ENCODE peak calls at places on chromosomes 12 and 14, in eight cellular contexts. One of them, this sample, is unnamed.

GRCh38 chr14:63542231-63542999 is 762 bp downstream of the PPP2R5E start:
- DNase-seq in HFF-Myc: no peak
- DNase-seq in CD4-positive, alpha-beta T cell: no peak
- DNase-seq in activated CD4-positive, alpha-beta T cell treated with anti-CD3 and anti-CD28 coated beads for 36 hours: peak
- DNase-seq in endodermal cell: no peak
- DNase-seq in activated T-cell treated with anti-CD3 and anti-CD28 coated beads, Interleukin-2, amount 50 U/mL, for 72 hours: peak
- DNase-seq in IMR-90: no peak
- DNase-seq in amniotic epithelial cell: no peak
- DNase-seq in this sample: no peak

GRCh38 chr12:132186208-132186856 is 42.1 kb downstream of the NOC4L start:
- DNase-seq in endodermal cell: no peak
- DNase-seq in CD4-positive, alpha-beta T cell: no peak
- DNase-seq in activated T-cell treated with anti-CD3 and anti-CD28 coated beads, Interleukin-2, amount 50 U/mL, for 72 hours: no peak
- DNase-seq in amniotic epithelial cell: no peak
- DNase-seq in HFF-Myc: no peak
- DNase-seq in activated CD4-positive, alpha-beta T cell treated with anti-CD3 and anti-CD28 coated beads for 36 hours: no peak
- DNase-seq in IMR-90: no peak
- DNase-seq in this sample: no peak

GRCh38 chr12:6532927-6533652 is 1.2 kb upstream of the GAPDH start:
- DNase-seq in endodermal cell: peak
- DNase-seq in CD4-positive, alpha-beta T cell: no peak
- DNase-seq in amniotic epithelial cell: peak
- DNase-seq in IMR-90: peak
- DNase-seq in activated CD4-positive, alpha-beta T cell treated with anti-CD3 and anti-CD28 coated beads for 36 hours: peak
- DNase-seq in HFF-Myc: no peak
- DNase-seq in activated T-cell treated with anti-CD3 and anti-CD28 coated beads, Interleukin-2, amount 50 U/mL, for 72 hours: peak
- DNase-seq in this sample: peak

GRCh38 chr12:54047964-54048303 is 5.7 kb upstream of the HOXC4 start:
- DNase-seq in activated T-cell treated with anti-CD3 and anti-CD28 coated beads, Interleukin-2, amount 50 U/mL, for 72 hours: no peak
- DNase-seq in CD4-positive, alpha-beta T cell: no peak
- DNase-seq in HFF-Myc: no peak
- DNase-seq in amniotic epithelial cell: no peak
- DNase-seq in IMR-90: no peak
- DNase-seq in endodermal cell: peak
- DNase-seq in activated CD4-positive, alpha-beta T cell treated with anti-CD3 and anti-CD28 coated beads for 36 hours: no peak
- DNase-seq in this sample: no peak

GRCh38 chr12:120764766-120765165 is 39.1 kb downstream of the ACADS start:
- DNase-seq in amniotic epithelial cell: no peak
- DNase-seq in CD4-positive, alpha-beta T cell: no peak
- DNase-seq in activated CD4-positive, alpha-beta T cell treated with anti-CD3 and anti-CD28 coated beads for 36 hours: no peak
- DNase-seq in endodermal cell: peak
- DNase-seq in HFF-Myc: no peak
- DNase-seq in activated T-cell treated with anti-CD3 and anti-CD28 coated beads, Interleukin-2, amount 50 U/mL, for 72 hours: no peak
- DNase-seq in IMR-90: no peak
- DNase-seq in this sample: no peak

GRCh38 chr14:89025581-89026236 is 201.3 kb downstream of the TTC8 start:
- DNase-seq in activated T-cell treated with anti-CD3 and anti-CD28 coated beads, Interleukin-2, amount 50 U/mL, for 72 hours: no peak
- DNase-seq in HFF-Myc: peak
- DNase-seq in amniotic epithelial cell: peak
- DNase-seq in IMR-90: peak
- DNase-seq in activated CD4-positive, alpha-beta T cell treated with anti-CD3 and anti-CD28 coated beads for 36 hours: no peak
- DNase-seq in CD4-positive, alpha-beta T cell: no peak
- DNase-seq in endodermal cell: no peak
- DNase-seq in this sample: no peak

GRCh38 chr14:105647784-105648608 is 121.6 kb downstream of the TMEM121 start:
- DNase-seq in CD4-positive, alpha-beta T cell: no peak
- DNase-seq in HFF-Myc: no peak
- DNase-seq in activated T-cell treated with anti-CD3 and anti-CD28 coated beads, Interleukin-2, amount 50 U/mL, for 72 hours: no peak
- DNase-seq in activated CD4-positive, alpha-beta T cell treated with anti-CD3 and anti-CD28 coated beads for 36 hours: no peak
- DNase-seq in IMR-90: no peak
- DNase-seq in amniotic epithelial cell: no peak
- DNase-seq in endodermal cell: no peak
- DNase-seq in this sample: no peak

GRCh38 chr12:545835-546234 is 86.1 kb downstream of the B4GALNT3 start:
- DNase-seq in HFF-Myc: no peak
- DNase-seq in CD4-positive, alpha-beta T cell: no peak
- DNase-seq in activated T-cell treated with anti-CD3 and anti-CD28 coated beads, Interleukin-2, amount 50 U/mL, for 72 hours: no peak
- DNase-seq in activated CD4-positive, alpha-beta T cell treated with anti-CD3 and anti-CD28 coated beads for 36 hours: no peak
- DNase-seq in endodermal cell: no peak
- DNase-seq in IMR-90: no peak
- DNase-seq in amniotic epithelial cell: no peak
- DNase-seq in this sample: no peak

GRCh38 chr14:104552738-104553125 is 26.8 kb upstream of the C14orf180 start:
- DNase-seq in IMR-90: no peak
- DNase-seq in activated CD4-positive, alpha-beta T cell treated with anti-CD3 and anti-CD28 coated beads for 36 hours: peak
- DNase-seq in CD4-positive, alpha-beta T cell: no peak
- DNase-seq in HFF-Myc: no peak
- DNase-seq in activated T-cell treated with anti-CD3 and anti-CD28 coated beads, Interleukin-2, amount 50 U/mL, for 72 hours: no peak
- DNase-seq in amniotic epithelial cell: no peak
- DNase-seq in endodermal cell: peak
- DNase-seq in this sample: no peak

GRCh38 chr12:105843989-105844768 is 294.6 kb downstream of the NUAK1 start:
- DNase-seq in IMR-90: peak
- DNase-seq in CD4-positive, alpha-beta T cell: no peak
- DNase-seq in amniotic epithelial cell: peak
- DNase-seq in activated T-cell treated with anti-CD3 and anti-CD28 coated beads, Interleukin-2, amount 50 U/mL, for 72 hours: no peak
- DNase-seq in endodermal cell: no peak
- DNase-seq in activated CD4-positive, alpha-beta T cell treated with anti-CD3 and anti-CD28 coated beads for 36 hours: no peak
- DNase-seq in HFF-Myc: peak
- DNase-seq in this sample: peak

GRCh38 chr12:24222968-24223367 is 273.5 kb upstream of the SOX5 start:
- DNase-seq in endodermal cell: no peak
- DNase-seq in activated T-cell treated with anti-CD3 and anti-CD28 coated beads, Interleukin-2, amount 50 U/mL, for 72 hours: no peak
- DNase-seq in HFF-Myc: no peak
- DNase-seq in amniotic epithelial cell: peak
- DNase-seq in CD4-positive, alpha-beta T cell: no peak
- DNase-seq in activated CD4-positive, alpha-beta T cell treated with anti-CD3 and anti-CD28 coated beads for 36 hours: no peak
- DNase-seq in IMR-90: peak
- DNase-seq in this sample: peak

GRCh38 chr12:131940121-131940520 is 9.6 kb upstream of the EP400 start:
- DNase-seq in activated CD4-positive, alpha-beta T cell treated with anti-CD3 and anti-CD28 coated beads for 36 hours: no peak
- DNase-seq in HFF-Myc: no peak
- DNase-seq in activated T-cell treated with anti-CD3 and anti-CD28 coated beads, Interleukin-2, amount 50 U/mL, for 72 hours: no peak
- DNase-seq in amniotic epithelial cell: no peak
- DNase-seq in IMR-90: no peak
- DNase-seq in CD4-positive, alpha-beta T cell: no peak
- DNase-seq in endodermal cell: no peak
- DNase-seq in this sample: no peak

GRCh38 chr12:45730116-45730841 is 773 bp downstream of the ARID2 start:
- DNase-seq in IMR-90: peak
- DNase-seq in amniotic epithelial cell: peak
- DNase-seq in CD4-positive, alpha-beta T cell: peak
- DNase-seq in activated CD4-positive, alpha-beta T cell treated with anti-CD3 and anti-CD28 coated beads for 36 hours: peak
- DNase-seq in endodermal cell: peak
- DNase-seq in activated T-cell treated with anti-CD3 and anti-CD28 coated beads, Interleukin-2, amount 50 U/mL, for 72 hours: peak
- DNase-seq in HFF-Myc: no peak
- DNase-seq in this sample: peak

GRCh38 chr12:91139981-91140659 is 28.8 kb upstream of the LUM start:
- DNase-seq in CD4-positive, alpha-beta T cell: no peak
- DNase-seq in endodermal cell: no peak
- DNase-seq in amniotic epithelial cell: peak
- DNase-seq in activated CD4-positive, alpha-beta T cell treated with anti-CD3 and anti-CD28 coated beads for 36 hours: no peak
- DNase-seq in IMR-90: peak
- DNase-seq in HFF-Myc: peak
- DNase-seq in activated T-cell treated with anti-CD3 and anti-CD28 coated beads, Interleukin-2, amount 50 U/mL, for 72 hours: no peak
- DNase-seq in this sample: peak

GRCh38 chr12:21656931-21657335 is 709 bp downstream of the LDHB start:
- DNase-seq in HFF-Myc: peak
- DNase-seq in activated T-cell treated with anti-CD3 and anti-CD28 coated beads, Interleukin-2, amount 50 U/mL, for 72 hours: peak
- DNase-seq in IMR-90: peak
- DNase-seq in endodermal cell: peak
- DNase-seq in activated CD4-positive, alpha-beta T cell treated with anti-CD3 and anti-CD28 coated beads for 36 hours: peak
- DNase-seq in CD4-positive, alpha-beta T cell: peak
- DNase-seq in amniotic epithelial cell: peak
- DNase-seq in this sample: peak

GRCh38 chr12:13836116-13836515 is 145.3 kb downstream of the GRIN2B start:
- DNase-seq in activated CD4-positive, alpha-beta T cell treated with anti-CD3 and anti-CD28 coated beads for 36 hours: no peak
- DNase-seq in CD4-positive, alpha-beta T cell: no peak
- DNase-seq in HFF-Myc: no peak
- DNase-seq in endodermal cell: no peak
- DNase-seq in activated T-cell treated with anti-CD3 and anti-CD28 coated beads, Interleukin-2, amount 50 U/mL, for 72 hours: no peak
- DNase-seq in IMR-90: no peak
- DNase-seq in amniotic epithelial cell: no peak
- DNase-seq in this sample: no peak

GRCh38 chr12:53061404-53062010 is 11.6 kb downstream of the TNS2 start:
- DNase-seq in IMR-90: no peak
- DNase-seq in endodermal cell: peak
- DNase-seq in CD4-positive, alpha-beta T cell: no peak
- DNase-seq in HFF-Myc: no peak
- DNase-seq in activated CD4-positive, alpha-beta T cell treated with anti-CD3 and anti-CD28 coated beads for 36 hours: peak
- DNase-seq in activated T-cell treated with anti-CD3 and anti-CD28 coated beads, Interleukin-2, amount 50 U/mL, for 72 hours: no peak
- DNase-seq in amniotic epithelial cell: no peak
- DNase-seq in this sample: peak

GRCh38 chr12:45768194-45768593 is 38.7 kb downstream of the ARID2 start:
- DNase-seq in HFF-Myc: no peak
- DNase-seq in CD4-positive, alpha-beta T cell: no peak
- DNase-seq in activated CD4-positive, alpha-beta T cell treated with anti-CD3 and anti-CD28 coated beads for 36 hours: no peak
- DNase-seq in activated T-cell treated with anti-CD3 and anti-CD28 coated beads, Interleukin-2, amount 50 U/mL, for 72 hours: no peak
- DNase-seq in IMR-90: no peak
- DNase-seq in endodermal cell: no peak
- DNase-seq in amniotic epithelial cell: no peak
- DNase-seq in this sample: no peak

GRCh38 chr12:113333877-113334785 is 778 bp downstream of the SLC8B1 start:
- DNase-seq in activated T-cell treated with anti-CD3 and anti-CD28 coated beads, Interleukin-2, amount 50 U/mL, for 72 hours: peak
- DNase-seq in HFF-Myc: no peak
- DNase-seq in CD4-positive, alpha-beta T cell: peak
- DNase-seq in IMR-90: no peak
- DNase-seq in activated CD4-positive, alpha-beta T cell treated with anti-CD3 and anti-CD28 coated beads for 36 hours: peak
- DNase-seq in amniotic epithelial cell: no peak
- DNase-seq in endodermal cell: no peak
- DNase-seq in this sample: no peak

GRCh38 chr12:64616221-64616620 is 5.9 kb downstream of the RASSF3 start:
- DNase-seq in amniotic epithelial cell: no peak
- DNase-seq in CD4-positive, alpha-beta T cell: no peak
- DNase-seq in activated T-cell treated with anti-CD3 and anti-CD28 coated beads, Interleukin-2, amount 50 U/mL, for 72 hours: no peak
- DNase-seq in activated CD4-positive, alpha-beta T cell treated with anti-CD3 and anti-CD28 coated beads for 36 hours: no peak
- DNase-seq in IMR-90: peak
- DNase-seq in endodermal cell: peak
- DNase-seq in HFF-Myc: no peak
- DNase-seq in this sample: peak

GRCh38 chr14:59215757-59216156 is 27.3 kb downstream of the DAAM1 start:
- DNase-seq in activated T-cell treated with anti-CD3 and anti-CD28 coated beads, Interleukin-2, amount 50 U/mL, for 72 hours: no peak
- DNase-seq in endodermal cell: no peak
- DNase-seq in HFF-Myc: no peak
- DNase-seq in IMR-90: no peak
- DNase-seq in amniotic epithelial cell: no peak
- DNase-seq in activated CD4-positive, alpha-beta T cell treated with anti-CD3 and anti-CD28 coated beads for 36 hours: no peak
- DNase-seq in CD4-positive, alpha-beta T cell: no peak
- DNase-seq in this sample: no peak

GRCh38 chr12:53604581-53604980 is 21.6 kb downstream of the ATF7 start:
- DNase-seq in CD4-positive, alpha-beta T cell: no peak
- DNase-seq in activated CD4-positive, alpha-beta T cell treated with anti-CD3 and anti-CD28 coated beads for 36 hours: no peak
- DNase-seq in endodermal cell: no peak
- DNase-seq in amniotic epithelial cell: no peak
- DNase-seq in activated T-cell treated with anti-CD3 and anti-CD28 coated beads, Interleukin-2, amount 50 U/mL, for 72 hours: no peak
- DNase-seq in HFF-Myc: no peak
- DNase-seq in IMR-90: no peak
- DNase-seq in this sample: no peak

GRCh38 chr12:81998761-81999378 is 239.7 kb upstream of the PPFIA2 start:
- DNase-seq in HFF-Myc: no peak
- DNase-seq in IMR-90: no peak
- DNase-seq in CD4-positive, alpha-beta T cell: no peak
- DNase-seq in endodermal cell: no peak
- DNase-seq in amniotic epithelial cell: no peak
- DNase-seq in activated CD4-positive, alpha-beta T cell treated with anti-CD3 and anti-CD28 coated beads for 36 hours: no peak
- DNase-seq in activated T-cell treated with anti-CD3 and anti-CD28 coated beads, Interleukin-2, amount 50 U/mL, for 72 hours: no peak
- DNase-seq in this sample: no peak

GRCh38 chr14:99910337-99911268 is 117.4 kb downstream of the EML1 start:
- DNase-seq in activated CD4-positive, alpha-beta T cell treated with anti-CD3 and anti-CD28 coated beads for 36 hours: no peak
- DNase-seq in CD4-positive, alpha-beta T cell: no peak
- DNase-seq in amniotic epithelial cell: peak
- DNase-seq in activated T-cell treated with anti-CD3 and anti-CD28 coated beads, Interleukin-2, amount 50 U/mL, for 72 hours: no peak
- DNase-seq in IMR-90: peak
- DNase-seq in endodermal cell: no peak
- DNase-seq in HFF-Myc: peak
- DNase-seq in this sample: peak

GRCh38 chr14:51069065-51069464 is 25.8 kb downstream of the TRIM9 start:
- DNase-seq in amniotic epithelial cell: no peak
- DNase-seq in endodermal cell: no peak
- DNase-seq in IMR-90: no peak
- DNase-seq in HFF-Myc: peak
- DNase-seq in activated CD4-positive, alpha-beta T cell treated with anti-CD3 and anti-CD28 coated beads for 36 hours: no peak
- DNase-seq in CD4-positive, alpha-beta T cell: no peak
- DNase-seq in activated T-cell treated with anti-CD3 and anti-CD28 coated beads, Interleukin-2, amount 50 U/mL, for 72 hours: no peak
- DNase-seq in this sample: no peak

GRCh38 chr12:122951406-122951805 is 14.9 kb downstream of the ABCB9 start:
- DNase-seq in activated T-cell treated with anti-CD3 and anti-CD28 coated beads, Interleukin-2, amount 50 U/mL, for 72 hours: no peak
- DNase-seq in HFF-Myc: no peak
- DNase-seq in endodermal cell: no peak
- DNase-seq in IMR-90: peak
- DNase-seq in activated CD4-positive, alpha-beta T cell treated with anti-CD3 and anti-CD28 coated beads for 36 hours: no peak
- DNase-seq in amniotic epithelial cell: peak
- DNase-seq in CD4-positive, alpha-beta T cell: no peak
- DNase-seq in this sample: peak